ENCODE peak calls at places on chromosomes 4 and X, in ten cellular contexts. I is MM.1S; P is mammary epithelial cell; D is CD8-positive, alpha-beta T cell; A is ascending aorta; C is IMR-90; T is neuronal stem cell; F is aorta; J is CD4-positive, alpha-beta memory T cell; E is DND-41. S is an unnamed sample. For H3K4me1, the result is how much of the 10 kb centered on the place peaks cover.

GRCh38 chr4:875818-876423 is 50.0 kb upstream of the CPLX1 start:
- DNase-seq in T (no peak), I (no peak), D (no peak), C (no peak), J (no peak), E (no peak), A (no peak), F (no peak), P (no peak), S (no peak)

GRCh38 chrX:117120700-117121099 is 657.9 kb upstream of the CT83 start:
- DNase-seq in C (no peak), T (no peak), J (no peak), I (no peak), A (no peak), D (no peak), F (no peak), E (no peak), P (no peak), S (no peak)

GRCh38 chr4:152946460-152946859 is 10.3 kb downstream of the FHDC1 start:
- DNase-seq in E (no peak), A (no peak), F (no peak), P (peak), I (no peak), J (no peak), D (no peak), T (no peak), C (no peak), S (no peak)

GRCh38 chrX:41118156-41118555 is 32.9 kb downstream of the USP9X start:
- DNase-seq in J (no peak), D (no peak), E (no peak), C (no peak), F (no peak), T (no peak), I (no peak), A (no peak), P (no peak), S (no peak)

GRCh38 chrX:155027509-155028066 is 944 bp downstream of the FUNDC2 start:
- DNase-seq in I (peak), E (no peak), D (no peak), C (peak), T (no peak), P (peak), F (no peak), A (no peak), J (peak), S (peak)

GRCh38 chr4:142404191-142404611 is 441.9 kb downstream of the INPP4B start:
- DNase-seq in P (peak), C (peak), A (peak), J (no peak), I (no peak), E (peak), T (no peak), F (peak), D (no peak), S (no peak)

GRCh38 chr4:169254546-169254983 is 16.2 kb downstream of the SH3RF1 start:
- DNase-seq in A (peak), D (no peak), F (no peak), C (peak), E (no peak), J (no peak), P (peak), T (no peak), I (no peak), S (no peak)

GRCh38 chr4:7808752-7809151 is 130.9 kb downstream of the AFAP1 start:
- DNase-seq in C (peak), P (peak), E (no peak), T (no peak), F (no peak), A (no peak), J (no peak), I (no peak), D (no peak), S (no peak)

GRCh38 chr4:73451404-73451803 is 15.4 kb downstream of the AFP start:
- DNase-seq in T (no peak), D (no peak), F (no peak), A (no peak), I (no peak), P (no peak), C (peak), E (no peak), J (no peak), S (no peak)

GRCh38 chr4:10106421-10107039 is 10.1 kb downstream of the WDR1 start:
- DNase-seq in F (peak), D (peak), A (peak), E (no peak), C (peak), T (no peak), I (no peak), P (peak), J (peak), S (peak)

GRCh38 chr4:42750831-42751230 is 93.9 kb upstream of the ATP8A1 start:
- DNase-seq in J (no peak), C (no peak), T (no peak), D (no peak), P (no peak), I (no peak), F (no peak), E (no peak), A (no peak), S (no peak)

GRCh38 chrX:78029663-78030062 is 60.2 kb upstream of the PGAM4 start:
- DNase-seq in E (no peak), P (peak), F (no peak), D (no peak), J (no peak), A (no peak), I (peak), T (peak), C (peak), S (no peak)

GRCh38 chr4:98626350-98626749 is 32.1 kb downstream of the TSPAN5 start:
- DNase-seq in F (peak), D (no peak), J (no peak), I (no peak), T (no peak), E (no peak), C (peak), A (peak), P (peak), S (no peak)

GRCh38 chrX:132480581-132481203 is 8.1 kb downstream of the MBNL3 start:
- DNase-seq in J (peak), I (peak), T (no peak), F (no peak), C (peak), E (peak), D (peak), A (peak), P (peak), S (peak)

GRCh38 chr4:54228064-54228527 is 997 bp upstream of the PDGFRA start:
- DNase-seq in P (peak), J (no peak), I (peak), A (peak), D (no peak), E (no peak), F (peak), C (peak), T (peak), S (no peak)

GRCh38 chr4:11710484-11710883 is 281.8 kb upstream of the HS3ST1 start:
- DNase-seq in P (no peak), E (no peak), I (no peak), C (peak), D (no peak), T (no peak), F (no peak), J (no peak), A (no peak), S (no peak)

GRCh38 chr4:85682391-85682790 is 207.4 kb downstream of the ARHGAP24 start:
- DNase-seq in P (no peak), E (no peak), D (no peak), A (no peak), T (no peak), J (no peak), C (no peak), F (no peak), I (no peak), S (no peak)

GRCh38 chr4:1814453-1814852 is 21.4 kb downstream of the FGFR3 start:
- DNase-seq in T (no peak), J (no peak), F (no peak), E (no peak), C (no peak), A (no peak), P (no peak), D (no peak), I (no peak), S (no peak)

GRCh38 chrX:11470231-11470630 is 177.0 kb downstream of the AMELX start:
- DNase-seq in P (peak), J (no peak), T (no peak), F (no peak), E (no peak), I (no peak), A (no peak), C (peak), D (no peak), S (no peak)

GRCh38 chr4:77740480-77740879 is 78.7 kb downstream of the CNOT6L start:
- DNase-seq in I (no peak), T (no peak), J (no peak), E (no peak), D (no peak), F (no peak), P (no peak), A (no peak), C (no peak), S (no peak)

DNA sequence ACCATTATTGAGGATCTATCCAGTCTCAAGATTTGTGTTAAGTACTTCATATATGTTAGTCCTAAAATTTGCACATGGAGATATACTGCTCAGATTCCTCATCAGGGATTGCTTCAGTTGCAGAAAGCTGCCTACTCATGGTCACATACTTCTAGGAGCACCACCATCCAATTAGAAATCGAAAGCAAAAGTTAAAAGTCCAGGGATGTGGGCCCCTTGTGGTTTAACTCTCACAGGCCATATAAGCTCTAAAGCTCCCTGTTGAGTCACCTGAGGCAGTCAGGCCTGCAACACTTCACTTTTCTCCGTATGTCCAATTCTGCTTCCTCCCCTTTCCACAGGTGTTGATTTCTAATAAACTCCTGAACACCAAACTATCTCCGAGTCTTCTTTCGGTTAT is 84.2 kb downstream of the CNOT6L start:
- DNase-seq in I (peak), P (peak), A (no peak), E (peak), J (peak), T (no peak), D (no peak), F (no peak), C (peak), S (no peak)
- H3K4me3 ChIP-seq in I (peak), P (no peak), A (no peak), E (no peak), J (no peak), T (no peak), D (no peak), F (no peak), C (no peak), S (peak)

GRCh38 chr4:156946508-156947197 is 24.9 kb downstream of the PDGFC start:
- DNase-seq in T (no peak), P (peak), F (no peak), E (no peak), A (peak), D (no peak), C (peak), I (no peak), J (no peak), S (no peak)
- H3K4me1 ChIP-seq in T (under half), P (under half), F (under half), E (under half), A (under half), D (under half), C (under half), I (under half), J (under half), S (under half)

DNA sequence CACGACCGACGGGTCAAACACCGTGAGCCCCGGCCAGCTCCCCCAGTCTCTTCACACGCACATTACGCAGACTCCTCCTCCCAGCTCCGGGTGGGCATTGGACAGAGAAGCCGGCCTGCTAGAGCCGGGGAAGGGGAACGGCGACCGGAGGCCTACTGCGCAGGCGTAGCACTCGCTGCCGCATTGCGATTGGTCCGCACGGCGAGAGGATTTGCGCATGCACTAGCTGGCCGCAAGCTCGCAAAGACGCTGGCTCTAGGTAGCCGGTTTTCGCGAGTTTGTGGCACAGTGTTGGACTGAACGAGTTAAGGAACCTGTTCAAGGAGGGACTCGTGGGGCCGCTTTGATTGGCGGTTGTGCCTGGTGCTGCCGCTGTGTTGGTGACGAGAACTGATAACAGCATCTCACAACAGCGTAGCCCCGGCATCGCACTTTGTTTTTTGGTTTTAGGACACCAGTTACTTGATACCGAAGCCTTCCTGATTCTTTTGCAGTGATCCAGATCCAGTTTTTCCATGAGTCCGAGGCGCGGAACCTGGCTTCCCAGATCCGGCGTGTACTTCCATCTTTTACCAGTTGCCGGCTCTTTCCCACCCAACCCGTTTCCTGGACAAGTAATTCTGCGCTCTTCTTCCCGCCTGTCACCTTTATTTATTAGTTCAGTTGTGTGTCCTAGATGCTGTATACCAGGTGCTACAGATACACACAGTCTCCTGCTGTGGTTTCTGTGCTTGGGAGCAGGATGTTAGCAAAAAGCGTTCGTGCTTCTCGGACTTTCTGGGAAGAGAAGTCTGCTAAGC is at the start of gene AIFM1:
- DNase-seq in C (peak), F (peak), P (peak), J (peak), I (peak), A (peak), T (peak), E (peak), D (peak), S (peak)
- H3K27ac ChIP-seq in C (peak), F (peak), P (peak), J (peak), I (peak), A (peak), T (peak), E (peak), D (peak), S (peak)

GRCh38 chrX:72308209-72308565 is 2.5 kb upstream of the CITED1 start:
- DNase-seq in P (no peak), J (no peak), F (no peak), C (no peak), D (no peak), A (no peak), T (no peak), E (no peak), I (no peak), S (no peak)

GRCh38 chrX:72307646-72308051 is 1.9 kb upstream of the CITED1 start:
- DNase-seq in P (no peak), T (no peak), F (no peak), A (no peak), C (no peak), D (no peak), I (no peak), E (no peak), J (peak), S (peak)

GRCh38 chrX:72308566-72309296 is 3.0 kb upstream of the CITED1 start:
- DNase-seq in C (peak), A (peak), E (no peak), P (peak), T (peak), J (peak), D (no peak), F (peak), I (peak), S (no peak)

GRCh38 chrX:72306851-72307645 is 1.3 kb upstream of the CITED1 start:
- DNase-seq in J (peak), A (peak), D (no peak), C (peak), E (no peak), P (peak), I (peak), F (peak), T (peak), S (peak)

DNA sequence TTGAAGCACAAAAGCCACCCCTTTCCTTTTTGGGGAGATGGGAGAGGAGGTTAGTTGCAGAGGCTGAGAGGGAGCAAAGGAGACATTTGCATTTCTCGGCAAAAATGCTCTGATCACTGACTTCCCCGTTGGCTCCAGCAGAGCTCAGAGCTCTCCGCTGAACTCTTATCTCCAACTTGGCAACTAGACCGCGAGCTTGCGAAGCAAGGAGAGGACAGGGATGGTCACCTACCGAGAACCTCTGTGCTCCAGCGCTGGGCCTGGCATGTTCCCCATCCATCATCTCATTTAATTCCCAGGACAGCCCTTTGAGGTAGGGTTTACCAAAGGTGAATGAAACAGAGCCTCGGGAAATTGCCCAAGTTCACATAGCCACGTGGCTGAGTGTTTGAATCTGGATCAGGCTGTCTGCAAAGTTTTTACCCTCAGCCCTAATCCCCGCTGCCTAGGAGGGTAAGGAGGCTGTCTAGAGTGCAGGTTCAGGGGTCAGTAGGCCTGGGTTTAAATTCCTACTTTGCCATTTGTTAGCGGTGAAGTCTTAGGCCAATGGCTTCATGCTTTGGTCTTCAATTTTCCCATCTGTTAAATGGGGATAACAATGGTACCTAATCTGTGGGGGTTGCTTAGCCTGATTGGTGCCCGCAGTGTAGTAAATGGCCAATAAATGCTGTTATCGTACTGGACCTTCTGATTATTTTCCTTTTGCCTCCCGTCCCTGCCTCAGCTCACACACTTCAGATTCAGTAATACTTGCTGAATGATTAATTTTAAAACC is 3.8 kb upstream of the CITED1 start:
- DNase-seq in T (no peak), D (no peak), A (no peak), F (no peak), P (no peak), I (no peak), J (peak), E (no peak), C (no peak), S (no peak)
- H3K4me3 ChIP-seq in T (peak), D (no peak), A (peak), F (peak), P (no peak), I (peak), J (peak), E (no peak), C (peak), S (no peak)

DNA sequence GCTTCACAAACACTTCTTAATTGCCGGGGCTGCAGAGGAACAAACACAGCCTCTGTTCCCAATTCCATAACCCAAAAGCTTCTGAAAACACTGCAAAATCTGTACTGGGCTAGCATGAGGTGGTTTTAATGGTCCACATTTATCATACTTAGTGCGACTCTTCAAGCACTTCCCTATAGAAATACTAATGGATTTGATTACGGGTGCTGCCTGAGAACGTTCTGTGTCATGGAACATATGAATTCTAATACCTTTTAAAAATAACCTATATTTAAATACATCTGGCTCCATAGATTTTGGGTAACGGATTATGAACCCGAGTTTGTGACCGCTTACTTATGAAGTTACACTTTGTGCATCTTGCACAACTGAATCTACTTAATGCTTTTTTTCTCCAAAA is 35.4 kb upstream of the STS start:
- DNase-seq in E (no peak), I (no peak), D (no peak), A (no peak), F (no peak), J (no peak), T (no peak), P (no peak), C (no peak), S (no peak)
- H3K4me1 ChIP-seq in E (half or more), I (under half), D (under half), A (under half), F (under half), J (under half), T (under half), P (under half), C (under half), S (under half)

GRCh38 chrX:129769467-129770154 is 10.1 kb upstream of the SASH3 start:
- DNase-seq in I (peak), E (peak), A (no peak), C (no peak), F (no peak), J (peak), T (no peak), P (no peak), D (peak), S (peak)
- H3K27ac ChIP-seq in I (peak), E (peak), A (no peak), C (no peak), F (no peak), J (peak), T (no peak), P (no peak), D (peak), S (peak)

GRCh38 chr4:174156239-174156826 is 127.1 kb downstream of the FBXO8 start:
- DNase-seq in D (no peak), I (peak), E (no peak), F (no peak), C (peak), A (no peak), J (peak), T (peak), P (peak), S (no peak)
- H3K4me3 ChIP-seq in D (no peak), I (no peak), E (no peak), F (no peak), C (no peak), A (no peak), J (no peak), T (no peak), P (no peak), S (no peak)